ENCODE peak calls at places on chromosome 10, in four cellular contexts. H is GM12891, D is GM12878, N is K562. A is an unnamed sample.
A peak's percentile ranks its signal among the peaks of the same experiment; 100 is the strongest.

GRCh38 chr10:90204956-90205695 is 503.7 kb downstream of the KIF20B start:
- DNase-seq in H (no peak), N (no peak), D (no peak), A (no peak)

GRCh38 chr10:59668081-59668480 is 41.6 kb downstream of the SLC16A9 start:
- DNase-seq in D (no peak), N (no peak), H (no peak), A (no peak)

GRCh38 chr10:25232229-25232628 is 57.4 kb downstream of the GPR158 start:
- DNase-seq in H (no peak), D (no peak), N (no peak), A (no peak)

GRCh38 chr10:112811741-112812551 is 138.1 kb upstream of the TCF7L2 start:
- DNase-seq in N (no peak), H (no peak), D (no peak), A (no peak)

GRCh38 chr10:49254556-49255318 is 44.2 kb upstream of the C10orf71 start:
- DNase-seq in H (no peak), D (no peak), N (no peak), A (no peak)

GRCh38 chr10:1198453-1199344 is 142.5 kb downstream of the WDR37 start:
- DNase-seq in D (no peak), N (no peak), H (no peak), A (no peak)

GRCh38 chr10:11424456-11425287 is 186.8 kb downstream of the USP6NL start:
- DNase-seq in D (no peak), N (peak; percentile 79), H (no peak), A (no peak)

GRCh38 chr10:22832198-22832597 is 95.7 kb upstream of the ARMC3 start:
- DNase-seq in N (no peak), D (no peak), H (no peak), A (no peak)

GRCh38 chr10:79561257-79561656 is 1.1 kb upstream of the SFTPA2 start:
- DNase-seq in D (no peak), H (no peak), N (no peak), A (no peak)

GRCh38 chr10:131074682-131075081 is 236.8 kb downstream of the TCERG1L start:
- DNase-seq in D (no peak), N (no peak), H (no peak), A (no peak)

GRCh38 chr10:101292194-101293006 is 61.6 kb upstream of the BTRC start:
- DNase-seq in N (peak; percentile 37), H (no peak), D (no peak), A (no peak)

GRCh38 chr10:2985729-2986232 is 81.6 kb upstream of the PFKP start:
- DNase-seq in N (no peak), D (no peak), H (no peak), A (no peak)

GRCh38 chr10:110504111-110504735 is 6.5 kb downstream of the DUSP5 start:
- DNase-seq in D (peak; percentile 93), H (peak; percentile 58), N (peak; percentile 39), A (peak; percentile 72)

GRCh38 chr10:132910186-132910880 is 32.0 kb downstream of the CFAP46 start:
- DNase-seq in N (no peak), D (no peak), H (no peak), A (no peak)

GRCh38 chr10:86439544-86439943 is 72.9 kb upstream of the GRID1 start:
- DNase-seq in H (no peak), D (no peak), N (no peak), A (peak; percentile 90)

GRCh38 chr10:118210276-118210675 is 131.8 kb downstream of the FAM204A start:
- DNase-seq in H (no peak), N (no peak), D (no peak), A (no peak)

GRCh38 chr10:95693331-95693667 is 428 bp downstream of the TCTN3 start:
- DNase-seq in N (no peak), H (no peak), D (no peak), A (peak; percentile 6)

GRCh38 chr10:73908853-73909611 is 1.9 kb upstream of the PLAU start:
- DNase-seq in N (peak; percentile 49), H (no peak), D (peak; percentile 63), A (peak; percentile 93)

GRCh38 chr10:124722812-124723783 is 21.1 kb downstream of the FAM53B start:
- DNase-seq in N (no peak), H (peak; percentile 69), D (peak; percentile 88), A (peak; percentile 58)

GRCh38 chr10:100836891-100837290 is 75.9 kb upstream of the SLF2 start:
- DNase-seq in H (no peak), N (no peak), D (no peak), A (no peak)

GRCh38 chr10:85458274-85458673 is 908.3 kb downstream of the GRID1 start:
- DNase-seq in N (no peak), D (no peak), H (no peak), A (no peak)

GRCh38 chr10:83274088-83274487 is 865.2 kb upstream of the GHITM start:
- DNase-seq in D (no peak), H (no peak), N (no peak), A (no peak)

GRCh38 chr10:44971419-44971818 is 7.2 kb downstream of the DEPP1 start:
- DNase-seq in H (no peak), N (no peak), D (no peak), A (no peak)

GRCh38 chr10:47353351-47353750 is 5.2 kb downstream of the RBP3 start:
- DNase-seq in N (no peak), D (no peak), H (no peak), A (no peak)

GRCh38 chr10:101444058-101444457 is 90.1 kb downstream of the BTRC start:
- DNase-seq in H (no peak), N (no peak), D (no peak), A (no peak)

GRCh38 chr10:25465582-25466372 is 291.0 kb downstream of the GPR158 start:
- DNase-seq in H (no peak), D (no peak), N (peak; percentile 43), A (no peak)

GRCh38 chr10:124339119-124339807 is 79.5 kb downstream of the OAT start:
- DNase-seq in H (no peak), N (no peak), D (no peak), A (no peak)

GRCh38 chr10:91596821-91597396 is 36.0 kb downstream of the PPP1R3C start:
- DNase-seq in H (no peak), D (no peak), N (no peak), A (no peak)

GRCh38 chr10:131630772-131631258 is 270.0 kb upstream of the PPP2R2D start:
- DNase-seq in H (no peak), D (no peak), N (no peak), A (no peak)

GRCh38 chr10:80529604-80530003 is 8.1 kb upstream of the SH2D4B start:
- DNase-seq in D (no peak), N (no peak), H (no peak), A (no peak)

GRCh38 chr10:103847909-103848468 is 7.4 kb downstream of the SH3PXD2A start:
- DNase-seq in N (no peak), H (no peak), D (no peak), A (no peak)

GRCh38 chr10:73967022-73967429 is 30.9 kb upstream of the VCL start:
- DNase-seq in N (no peak), D (no peak), H (no peak), A (no peak)

GRCh38 chr10:3225589-3225988 is 53.0 kb upstream of the PITRM1 start:
- DNase-seq in H (no peak), N (no peak), D (no peak), A (no peak)

GRCh38 chr10:72563327-72563932 is 62.4 kb downstream of the MICU1 start:
- DNase-seq in N (no peak), H (no peak), D (peak; percentile 69), A (peak; percentile 35)

GRCh38 chr10:77909755-77910375 is 16.7 kb downstream of the DLG5 start:
- DNase-seq in D (no peak), H (no peak), N (peak; percentile 81), A (no peak)
- TF ChIP-seq POLR2AphosphoS5 in D (no peak), H (no peak), N (no peak), A (no peak)

DNA sequence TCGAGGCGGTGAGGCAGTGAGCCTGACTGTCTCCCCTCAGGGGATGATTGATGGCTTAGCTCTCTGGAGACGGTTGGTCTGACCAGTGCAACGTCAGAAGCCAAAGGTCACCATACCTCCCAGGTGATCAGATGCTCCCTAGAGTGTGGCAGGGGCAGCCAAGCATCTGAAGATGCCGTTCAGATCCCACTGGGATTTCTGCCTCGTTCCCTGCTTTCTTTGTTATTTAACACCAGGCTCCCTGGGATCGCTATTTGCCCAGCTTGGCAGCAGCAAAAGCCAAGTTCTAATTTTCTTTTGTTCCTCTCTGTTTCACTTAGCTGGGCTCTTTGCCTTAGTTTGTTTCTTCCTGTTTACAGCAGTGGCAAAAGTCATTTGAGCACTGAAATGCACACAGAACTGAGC is 53.5 kb upstream of the SVIL start:
- DNase-seq in N (no peak), H (no peak), D (no peak), A (peak; percentile 25)
- TF ChIP-seq SPI1 in N (no peak), H (no peak), D (no peak), A (no peak)

GRCh38 chr10:71429929-71430328 is 33.2 kb downstream of the CDH23 start:
- DNase-seq in D (no peak), N (peak; percentile 42), H (no peak), A (no peak)

GRCh38 chr10:71431216-71431944 is 34.7 kb downstream of the CDH23 start:
- DNase-seq in D (no peak), N (no peak), H (no peak), A (no peak)

GRCh38 chr10:71433983-71434744 is 37.4 kb downstream of the CDH23 start:
- DNase-seq in D (no peak), N (no peak), H (no peak), A (no peak)

GRCh38 chr10:71433116-71433982 is 36.6 kb downstream of the CDH23 start:
- DNase-seq in N (no peak), D (no peak), H (no peak), A (no peak)

DNA sequence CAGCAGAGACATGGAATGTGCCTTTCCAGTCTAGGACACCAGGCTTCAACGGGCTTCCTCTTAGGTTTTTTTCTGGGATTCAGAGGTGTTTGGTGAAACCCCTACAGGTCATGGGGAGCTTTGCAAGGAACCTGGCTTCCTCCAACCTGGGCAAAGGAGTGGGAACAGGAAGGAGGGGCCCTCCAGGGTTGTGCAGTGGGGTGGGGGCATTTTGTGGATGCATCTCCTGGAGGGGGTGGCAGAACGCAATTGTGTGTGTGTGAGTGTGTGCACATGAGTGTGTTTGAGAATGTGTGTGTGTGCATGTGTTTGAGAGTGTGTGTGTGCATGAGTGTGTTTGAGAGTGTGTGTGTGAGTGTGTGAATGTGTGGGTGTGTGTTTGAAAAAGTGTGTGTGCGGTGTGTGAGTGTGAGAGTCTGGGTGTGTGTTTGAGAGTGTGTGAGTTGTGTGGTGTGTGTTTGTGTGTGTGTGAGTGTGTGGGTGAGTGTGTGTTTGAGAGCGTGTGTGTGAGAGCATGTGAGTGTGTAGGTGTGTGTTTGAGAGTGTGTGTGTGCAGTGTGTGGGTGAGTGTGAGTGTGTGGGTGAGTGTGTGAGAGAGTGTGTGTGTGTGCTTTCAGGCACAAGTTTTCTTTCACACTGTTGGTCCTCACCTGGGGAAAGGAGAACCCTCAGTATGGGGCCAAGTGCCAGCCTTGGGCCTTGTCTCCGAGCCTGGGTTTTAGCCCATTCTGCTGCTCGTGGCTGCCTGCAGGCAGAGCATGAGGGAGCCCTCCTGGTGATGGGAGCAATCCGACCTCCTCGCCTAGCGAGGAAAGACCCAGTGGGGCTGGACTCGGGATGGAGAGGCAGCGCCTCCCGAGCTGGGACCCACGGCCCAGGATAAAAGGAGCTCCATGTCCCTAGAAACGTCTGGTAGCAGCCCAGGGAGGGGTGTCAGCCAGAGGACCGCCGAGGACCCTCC is 35.5 kb downstream of the CDH23 start:
- DNase-seq in D (no peak), N (peak; percentile 48), H (no peak), A (no peak)
- TF ChIP-seq POLR2AphosphoS5 in D (no peak), N (no peak), H (no peak), A (no peak)

DNA sequence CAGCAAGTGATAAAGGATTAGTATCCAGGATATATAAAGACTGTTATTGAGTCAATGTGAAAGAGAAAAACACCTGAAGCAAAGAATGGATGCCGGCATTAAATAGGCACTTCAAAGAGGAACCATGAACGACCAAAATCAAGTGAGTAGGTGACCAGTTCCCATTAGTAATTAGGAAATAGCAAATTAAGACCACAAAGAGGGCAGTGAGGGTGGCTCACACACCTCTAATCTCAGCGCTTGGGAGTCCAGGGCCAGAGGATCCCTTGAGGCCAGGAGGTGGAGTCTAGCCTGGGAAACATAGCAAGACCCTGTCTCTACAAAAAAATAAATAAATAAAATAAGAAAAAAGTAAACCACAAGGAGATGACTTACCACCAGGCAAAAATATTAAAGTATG is 1.5 kb upstream of the ANTXRL start:
- DNase-seq in H (no peak), D (no peak), N (no peak), A (no peak)
- TF ChIP-seq SPI1 in H (peak; percentile 15), D (no peak), N (no peak), A (no peak)